ENCODE peak calls at places on chromosome 15, in four cellular contexts. H, X, P and F are unnamed samples.

GRCh38 chr15:98651581-98652220 is 3.4 kb downstream of the IGF1R start:
- DNase-seq in H (peak; percentile 33), X (peak; percentile 67), P (peak; percentile 18), F (no peak)

GRCh38 chr15:98547255-98547654 is 101.1 kb upstream of the IGF1R start:
- DNase-seq in H (no peak), X (no peak), P (no peak), F (no peak)

GRCh38 chr15:33310481-33311311 is at the start of gene RYR3:
- DNase-seq in H (peak; percentile 7), X (peak; percentile 60), P (no peak), F (no peak)

GRCh38 chr15:39235084-39235795 is 345.6 kb upstream of the THBS1 start:
- DNase-seq in H (no peak), X (peak; percentile 76), P (no peak), F (no peak)

GRCh38 chr15:42010434-42010833 is 10.4 kb downstream of the PLA2G4E start:
- DNase-seq in H (no peak), X (peak; percentile 3), P (no peak), F (no peak)

GRCh38 chr15:41981373-41982132 is 9.2 kb upstream of the EHD4 start:
- DNase-seq in H (no peak), X (no peak), P (no peak), F (peak; percentile 33)

GRCh38 chr15:50257206-50257735 is 8.3 kb downstream of the HDC start:
- DNase-seq in H (no peak), X (no peak), P (no peak), F (no peak)

GRCh38 chr15:80893777-80894176 is 95.8 kb downstream of the MESD start:
- DNase-seq in H (no peak), X (no peak), P (no peak), F (no peak)

GRCh38 chr15:98799461-98799971 is 151.2 kb downstream of the IGF1R start:
- DNase-seq in H (no peak), X (no peak), P (no peak), F (peak; percentile 35)

GRCh38 chr15:26561994-26562730 is 210.7 kb downstream of the GABRB3 start:
- DNase-seq in H (no peak), X (no peak), P (no peak), F (no peak)

GRCh38 chr15:101023501-101024110 is 104.4 kb downstream of the LRRK1 start:
- DNase-seq in H (no peak), X (peak; percentile 11), P (no peak), F (peak; percentile 54)

GRCh38 chr15:50058231-50058630 is 60.8 kb downstream of the ATP8B4 start:
- DNase-seq in H (no peak), X (peak; percentile 62), P (no peak), F (no peak)

GRCh38 chr15:61584410-61584809 is 355.3 kb upstream of the RORA start:
- DNase-seq in H (no peak), X (no peak), P (no peak), F (no peak)

GRCh38 chr15:85621096-85621495 is 173.6 kb downstream of the KLHL25 start:
- DNase-seq in H (no peak), X (peak; percentile 48), P (no peak), F (no peak)

GRCh38 chr15:49830411-49830810 is 209.6 kb downstream of the DTWD1 start:
- DNase-seq in H (no peak), X (no peak), P (no peak), F (no peak)

DNA sequence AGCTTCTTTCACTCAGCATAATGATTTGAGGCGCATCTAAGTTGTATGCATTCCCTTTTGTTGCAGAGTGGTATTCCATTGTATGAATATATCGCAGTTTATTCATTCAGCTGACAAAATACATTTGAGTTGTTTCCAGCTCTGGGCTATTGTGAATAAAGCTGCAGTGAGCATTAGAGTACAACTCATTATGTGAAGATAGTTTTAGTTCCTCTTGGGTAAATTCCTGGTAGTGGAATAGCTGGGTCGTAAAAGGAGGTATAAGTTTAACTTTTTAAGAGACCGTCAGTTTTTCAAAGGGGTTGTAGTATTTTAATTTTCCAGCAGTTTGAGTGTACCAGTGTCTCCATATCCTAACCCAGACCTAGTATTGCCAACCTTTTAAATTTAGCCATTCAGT is 38.4 kb upstream of the POLR2M start:
- DNase-seq in H (no peak), X (no peak), P (no peak), F (no peak)
- H3K27ac ChIP-seq in H (no peak overlapping the region), X (no peak overlapping the region), P (no peak overlapping the region), F (no peak overlapping the region)

DNA sequence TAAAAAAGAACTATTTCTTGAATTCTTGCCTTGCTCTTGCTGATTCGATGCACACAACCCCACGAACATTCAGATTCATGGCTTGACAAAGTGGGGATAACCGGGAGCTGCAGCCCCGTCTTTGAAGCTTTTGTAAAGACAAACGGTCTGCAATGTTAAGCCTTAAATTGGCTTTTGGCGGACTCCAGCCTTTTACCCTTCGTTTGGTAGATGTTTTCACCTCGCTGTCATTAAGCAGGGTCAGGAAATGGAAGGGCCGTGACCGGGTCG is 376 bp upstream of the MAP2K5 start:
- DNase-seq in H (no peak), X (no peak), P (peak; percentile 31), F (no peak)
- H3K27ac ChIP-seq in H (peak overlapping the region; percentile 67), X (peak overlapping the region; percentile 71), P (peak overlapping the region; percentile 92), F (peak overlapping the region; percentile 73)

GRCh38 chr15:29400701-29401100 is 131.1 kb upstream of the NSMCE3 start:
- DNase-seq in H (no peak), X (no peak), P (no peak), F (no peak)
- H3K27ac ChIP-seq in H (no peak overlapping the region), X (no peak overlapping the region), P (no peak overlapping the region), F (no peak overlapping the region)

DNA sequence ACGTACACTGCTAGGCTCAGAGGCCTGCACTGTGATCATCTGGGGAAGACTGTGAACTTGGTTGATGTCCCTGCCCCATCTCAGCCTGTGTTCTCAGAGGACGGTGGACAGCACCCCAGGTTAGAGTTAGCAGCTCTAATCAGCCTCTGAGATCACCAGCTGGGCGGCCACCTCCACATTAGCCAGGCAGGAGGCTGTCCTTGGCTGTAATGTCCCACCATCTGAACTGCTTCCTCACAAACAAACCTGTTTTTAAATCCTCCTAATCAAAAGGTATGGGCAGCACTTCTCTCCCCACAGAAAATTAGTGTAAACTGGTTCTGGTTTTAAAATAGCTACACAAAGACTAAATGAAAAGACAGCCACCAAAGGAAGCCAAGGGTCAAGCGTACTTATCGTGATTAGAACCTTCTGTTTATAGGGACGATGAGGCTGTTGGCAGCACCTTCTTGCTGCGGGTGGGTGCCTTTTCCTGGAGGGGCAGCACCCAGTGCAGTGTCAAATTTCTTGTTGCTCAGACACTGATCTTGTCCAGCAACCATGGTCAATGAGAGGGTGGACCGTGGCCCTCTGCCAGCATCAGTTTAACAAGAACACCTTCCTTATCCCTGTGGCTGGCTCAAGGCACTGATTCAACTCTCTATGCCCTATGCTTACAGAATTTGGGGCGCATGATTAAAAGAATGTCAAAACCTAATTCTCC is 24.6 kb downstream of the ACSBG1 start:
- DNase-seq in H (no peak), X (no peak), P (no peak), F (peak; percentile 46)
- H3K27ac ChIP-seq in H (no peak overlapping the region), X (no peak overlapping the region), P (no peak overlapping the region), F (no peak overlapping the region)

GRCh38 chr15:36601952-36602351 is 22.5 kb downstream of the CDIN1 start:
- DNase-seq in H (no peak), X (no peak), P (no peak), F (no peak)
- H3K27ac ChIP-seq in H (peak overlapping the region; percentile 78), X (peak overlapping the region; percentile 44), P (no peak overlapping the region), F (peak overlapping the region; percentile 77)

DNA sequence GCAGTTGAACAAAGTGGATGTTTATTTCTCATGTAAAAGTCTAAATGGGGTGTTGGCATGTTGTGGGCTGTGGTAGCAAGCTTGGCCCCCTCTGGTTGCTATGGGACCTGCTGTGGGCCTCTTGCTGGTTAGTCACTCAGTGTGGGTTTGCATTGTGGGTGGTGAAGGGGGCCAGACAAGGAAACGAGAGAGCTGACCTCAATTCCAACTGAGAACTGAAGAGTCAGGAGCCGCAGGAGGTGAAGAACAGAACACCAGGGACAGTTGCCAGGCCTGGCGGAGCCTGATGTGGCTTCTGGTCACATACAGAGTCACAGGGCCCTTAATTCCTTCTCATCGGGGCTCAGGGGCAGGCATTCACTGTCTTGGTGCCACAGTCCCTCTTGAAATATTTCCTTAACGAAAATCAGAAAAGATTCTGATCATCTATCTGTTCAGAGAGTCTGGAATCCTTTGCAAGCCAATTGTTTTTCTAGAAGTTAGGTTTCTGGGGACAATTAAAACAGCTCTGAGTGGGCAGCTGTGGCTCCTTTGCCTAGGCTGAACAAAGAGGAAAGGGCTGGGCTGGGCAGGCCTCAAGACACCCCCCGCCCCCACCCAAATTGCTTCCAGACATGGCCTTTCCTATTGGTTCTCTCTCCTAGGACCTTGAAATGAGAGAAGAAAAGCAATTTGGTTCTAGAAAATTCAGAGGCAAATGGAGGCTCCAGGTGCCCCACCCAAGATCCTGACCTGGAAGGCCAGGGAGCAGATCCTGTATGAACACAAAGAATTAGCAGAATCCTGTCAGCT is 2.1 kb upstream of the ADPGK start:
- DNase-seq in H (peak; percentile 66), X (peak; percentile 78), P (no peak), F (no peak)
- H3K27ac ChIP-seq in H (peak overlapping the region; percentile 7), X (no peak overlapping the region), P (no peak overlapping the region), F (peak overlapping the region; percentile 93)

GRCh38 chr15:60405405-60405804 is 7.6 kb upstream of the ANXA2 start:
- DNase-seq in H (no peak), X (no peak), P (no peak), F (no peak)

GRCh38 chr15:60412026-60412425 is 14.2 kb upstream of the ANXA2 start:
- DNase-seq in H (no peak), X (no peak), P (no peak), F (no peak)

GRCh38 chr15:60407406-60407805 is 9.6 kb upstream of the ANXA2 start:
- DNase-seq in H (no peak), X (peak; percentile 94), P (no peak), F (no peak)

GRCh38 chr15:60408438-60409105 is 10.8 kb upstream of the ANXA2 start:
- DNase-seq in H (no peak), X (peak; percentile 88), P (peak; percentile 96), F (no peak)

DNA sequence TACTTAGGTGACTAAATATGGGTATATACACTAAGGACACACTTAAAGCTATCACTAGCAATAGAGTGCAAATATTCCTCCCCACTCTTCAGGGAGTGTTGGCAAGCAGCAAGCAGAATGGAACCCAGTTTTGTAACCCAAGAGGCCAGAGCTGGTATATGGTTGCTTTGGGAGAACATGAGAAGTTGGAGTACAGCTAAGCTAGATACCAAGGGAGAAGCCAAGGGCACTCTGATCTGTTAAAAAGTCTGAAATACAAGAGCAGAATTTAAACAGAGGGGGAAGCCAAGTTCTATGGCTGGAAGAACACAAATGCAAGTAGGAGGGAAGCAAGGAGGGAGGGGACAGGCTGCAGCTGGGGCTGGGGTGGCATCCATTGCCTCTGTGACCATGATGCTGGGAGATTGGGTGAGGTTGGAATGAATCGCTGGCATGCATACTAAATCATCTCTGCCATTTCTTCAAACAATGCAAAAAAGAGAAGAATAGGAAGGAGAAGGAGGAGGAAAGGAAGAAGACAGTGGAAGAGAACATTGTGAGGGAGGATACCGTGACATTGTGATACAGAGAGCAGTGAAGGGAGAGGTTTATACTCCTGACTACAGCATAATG is 8.8 kb upstream of the ANXA2 start:
- DNase-seq in H (no peak), X (no peak), P (no peak), F (no peak)
- H3K27ac ChIP-seq in H (peak overlapping the region; percentile 55), X (peak overlapping the region; percentile 57), P (no peak overlapping the region), F (no peak overlapping the region)

GRCh38 chr15:62758952-62759349 is 283.6 kb upstream of the TPM1 start:
- DNase-seq in H (no peak), X (no peak), P (no peak), F (peak; percentile 36)
- H3K27ac ChIP-seq in H (no peak overlapping the region), X (peak overlapping the region; percentile 66), P (no peak overlapping the region), F (peak overlapping the region; percentile 70)

DNA sequence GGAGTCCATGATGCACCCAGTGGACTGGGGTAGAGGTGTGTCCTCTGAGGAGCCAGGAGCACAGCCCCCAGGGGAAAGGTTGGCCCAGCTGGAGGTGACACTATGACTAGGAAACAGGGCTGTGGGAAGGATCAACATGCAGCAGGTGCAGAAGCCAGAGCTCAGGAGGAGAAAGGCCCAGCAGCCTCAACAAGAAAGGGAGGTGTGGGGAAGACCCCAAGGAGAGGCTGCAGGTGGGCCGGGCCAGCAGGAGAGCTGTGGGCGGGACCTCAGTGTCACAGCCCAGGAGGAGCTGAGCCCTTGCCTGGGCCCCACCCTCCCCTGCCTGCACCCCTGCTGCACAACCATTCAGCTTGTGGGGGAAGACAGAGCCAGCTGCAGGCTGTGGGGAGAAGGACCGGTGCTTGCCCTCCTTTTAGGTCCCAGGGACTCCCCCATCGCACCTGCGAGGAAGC is 18.4 kb upstream of the KLF13 start:
- DNase-seq in H (no peak), X (no peak), P (no peak), F (no peak)
- H3K27ac ChIP-seq in H (no peak overlapping the region), X (no peak overlapping the region), P (no peak overlapping the region), F (no peak overlapping the region)